ENCODE peak calls at places on chromosomes 5 and 9, in eight cellular contexts. I, Q, E, O, A, U, Y and B are unnamed samples.

GRCh38 chr9:101427957-101428655 is 7.5 kb downstream of the ALDOB start:
- DNase-seq in I (no peak), Q (no peak), E (no peak), O (no peak), A (no peak), U (no peak), Y (no peak), B (no peak)

GRCh38 chr5:180633283-180634177 is 15.9 kb downstream of the FLT4 start:
- DNase-seq in I (no peak), Q (no peak), E (no peak), O (peak; percentile 56), A (no peak), U (no peak), Y (no peak), B (no peak)

GRCh38 chr5:128782446-128782845 is 182.8 kb upstream of the SLC27A6 start:
- DNase-seq in I (peak; percentile 91), Q (no peak), E (peak; percentile 72), O (no peak), A (no peak), U (peak; percentile 78), Y (peak; percentile 91), B (peak; percentile 93)

GRCh38 chr9:98732801-98733200 is 24.1 kb upstream of the GABBR2 start:
- DNase-seq in I (no peak), Q (no peak), E (no peak), O (no peak), A (no peak), U (no peak), Y (no peak), B (no peak)

GRCh38 chr5:5009240-5009639 is 130.9 kb upstream of the ADAMTS16 start:
- DNase-seq in I (no peak), Q (no peak), E (no peak), O (no peak), A (no peak), U (no peak), Y (no peak), B (no peak)

GRCh38 chr5:65753189-65753588 is 31.2 kb downstream of the NLN start:
- DNase-seq in I (peak; percentile 22), Q (no peak), E (no peak), O (no peak), A (no peak), U (no peak), Y (peak; percentile 11), B (no peak)

GRCh38 chr9:93886911-93887310 is 68.2 kb downstream of the BARX1 start:
- DNase-seq in I (no peak), Q (no peak), E (no peak), O (no peak), A (no peak), U (no peak), Y (no peak), B (no peak)

GRCh38 chr5:172765766-172766286 is 5.2 kb downstream of the DUSP1 start:
- DNase-seq in I (peak; percentile 93), Q (no peak), E (no peak), O (no peak), A (peak; percentile 76), U (no peak), Y (peak; percentile 89), B (peak; percentile 96)

GRCh38 chr5:174098694-174099093 is 53.2 kb downstream of the NSG2 start:
- DNase-seq in I (no peak), Q (no peak), E (no peak), O (no peak), A (no peak), U (no peak), Y (no peak), B (no peak)

GRCh38 chr5:6448622-6449464 is at the start of gene UBE2QL1:
- DNase-seq in I (no peak), Q (peak; percentile 65), E (no peak), O (peak; percentile 76), A (peak; percentile 30), U (no peak), Y (peak; percentile 0), B (peak; percentile 11)

GRCh38 chr9:111965566-111966019 is 69.0 kb downstream of the UGCG start:
- DNase-seq in I (peak; percentile 89), Q (no peak), E (no peak), O (no peak), A (peak; percentile 74), U (peak; percentile 98), Y (peak; percentile 76), B (peak; percentile 97)

GRCh38 chr5:138092301-138092700 is 8.5 kb downstream of the WNT8A start:
- DNase-seq in I (no peak), Q (no peak), E (no peak), O (no peak), A (no peak), U (no peak), Y (no peak), B (no peak)

GRCh38 chr9:127923771-127924170 is 6.8 kb downstream of the PIP5KL1 start:
- DNase-seq in I (peak; percentile 73), Q (no peak), E (no peak), O (no peak), A (no peak), U (peak; percentile 95), Y (peak; percentile 81), B (peak; percentile 83)

GRCh38 chr5:56827043-56827442 is 11.7 kb downstream of the MAP3K1 start:
- DNase-seq in I (no peak), Q (no peak), E (no peak), O (peak; percentile 61), A (no peak), U (no peak), Y (no peak), B (no peak)

GRCh38 chr9:129343119-129343696 is 165.1 kb upstream of the IER5L start:
- DNase-seq in I (no peak), Q (no peak), E (no peak), O (no peak), A (no peak), U (no peak), Y (no peak), B (no peak)

GRCh38 chr5:146426305-146426704 is 20.8 kb upstream of the TCERG1 start:
- DNase-seq in I (no peak), Q (no peak), E (no peak), O (no peak), A (no peak), U (no peak), Y (peak; percentile 15), B (no peak)

GRCh38 chr9:114893622-114894021 is 36.8 kb downstream of the TNFSF8 start:
- DNase-seq in I (peak; percentile 41), Q (no peak), E (no peak), O (no peak), A (no peak), U (peak; percentile 39), Y (no peak), B (no peak)

GRCh38 chr5:133467325-133467700 is 145.0 kb downstream of the FSTL4 start:
- DNase-seq in I (no peak), Q (no peak), E (no peak), O (no peak), A (no peak), U (no peak), Y (no peak), B (no peak)

GRCh38 chr5:91171322-91171721 is 211.8 kb downstream of the ARRDC3 start:
- DNase-seq in I (no peak), Q (no peak), E (no peak), O (no peak), A (no peak), U (no peak), Y (no peak), B (no peak)

GRCh38 chr5:118882666-118883065 is 105.7 kb downstream of the DTWD2 start:
- DNase-seq in I (no peak), Q (no peak), E (no peak), O (no peak), A (no peak), U (no peak), Y (no peak), B (no peak)

GRCh38 chr5:53407373-53407772 is 73.1 kb upstream of the FST start:
- DNase-seq in I (peak; percentile 65), Q (no peak), E (no peak), O (no peak), A (no peak), U (peak; percentile 88), Y (peak; percentile 51), B (peak; percentile 86)

GRCh38 chr5:147160923-147161663 is 73.7 kb upstream of the STK32A start:
- DNase-seq in I (peak; percentile 24), Q (no peak), E (peak; percentile 4), O (no peak), A (no peak), U (no peak), Y (peak; percentile 12), B (no peak)